ENCODE peak calls at places on chromosomes 7 and 10, in four cellular contexts. C is heart right ventricle, L is left ventricle myocardium inferior, W is Caki2. M is an unnamed sample.

GRCh38 chr10:116590590-116591444 is at the start of gene PNLIPRP1:
- DNase-seq in C (no peak), L (no peak), W (no peak), M (no peak)

GRCh38 chr10:69749180-69750010 is 52.3 kb upstream of the COL13A1 start:
- DNase-seq in C (no peak), L (no peak), W (no peak), M (no peak)

GRCh38 chr10:71554671-71555070 is 158.0 kb downstream of the CDH23 start:
- DNase-seq in C (no peak), L (no peak), W (no peak), M (no peak)

GRCh38 chr7:112529486-112529885 is 48.7 kb downstream of the LSMEM1 start:
- DNase-seq in C (no peak), L (no peak), W (no peak), M (no peak)

GRCh38 chr7:96786261-96786997 is 76.8 kb upstream of the SEM1 start:
- DNase-seq in C (peak), L (peak), W (no peak), M (no peak)

GRCh38 chr10:114686013-114686412 is 27.9 kb upstream of the ABLIM1 start:
- DNase-seq in C (no peak), L (no peak), W (no peak), M (no peak)

GRCh38 chr10:71001470-71001869 is 113.1 kb upstream of the PCBD1 start:
- DNase-seq in C (no peak), L (no peak), W (no peak), M (no peak)

GRCh38 chr7:79790863-79791262 is 337.4 kb upstream of the MAGI2 start:
- DNase-seq in C (no peak), L (no peak), W (no peak), M (no peak)

GRCh38 chr10:113709221-113709838 is 29.6 kb downstream of the CASP7 start:
- DNase-seq in C (no peak), L (no peak), W (no peak), M (peak)

GRCh38 chr10:116817178-116817577 is 32.1 kb upstream of the ENO4 start:
- DNase-seq in C (no peak), L (no peak), W (no peak), M (no peak)

GRCh38 chr7:90968871-90969270 is 295.4 kb upstream of the FZD1 start:
- DNase-seq in C (no peak), L (no peak), W (no peak), M (no peak)

GRCh38 chr7:25124485-25125136 is 449 bp downstream of the CYCS start:
- DNase-seq in C (no peak), L (no peak), W (peak), M (no peak)

GRCh38 chr7:149719050-149719899 is 54.1 kb downstream of the ZNF467 start:
- DNase-seq in C (no peak), L (no peak), W (peak), M (peak)

GRCh38 chr10:929965-930364 is 1.5 kb downstream of the LARP4B start:
- DNase-seq in C (no peak), L (no peak), W (no peak), M (no peak)

GRCh38 chr10:74947781-74948401 is 121.5 kb downstream of the KAT6B start:
- DNase-seq in C (no peak), L (no peak), W (no peak), M (no peak)

GRCh38 chr7:30162622-30163124 is 27.9 kb downstream of the MTURN start:
- DNase-seq in C (no peak), L (no peak), W (peak), M (no peak)

GRCh38 chr10:80136134-80136571 is 3.6 kb downstream of the PLAC9 start:
- DNase-seq in C (peak), L (peak), W (no peak), M (no peak)

GRCh38 chr10:78621183-78621789 is 447.5 kb upstream of the ZMIZ1 start:
- DNase-seq in C (no peak), L (no peak), W (peak), M (no peak)

GRCh38 chr7:130492519-130493274 is 812 bp downstream of the MEST start:
- DNase-seq in C (no peak), L (no peak), W (no peak), M (no peak)

GRCh38 chr7:37921340-37921805 is 933 bp downstream of the EPDR1 start:
- DNase-seq in C (no peak), L (peak), W (peak), M (no peak)

GRCh38 chr10:22252801-22253577 is 35.2 kb upstream of the EBLN1 start:
- DNase-seq in C (peak), L (peak), W (no peak), M (no peak)

GRCh38 chr7:44307301-44307900 is 18.0 kb downstream of the CAMK2B start:
- DNase-seq in C (no peak), L (no peak), W (peak), M (peak)

GRCh38 chr10:21055339-21056135 is 158.4 kb upstream of the NEBL start:
- DNase-seq in C (no peak), L (no peak), W (no peak), M (no peak)

GRCh38 chr7:106566174-106566573 is 94.8 kb downstream of the CCDC71L start:
- DNase-seq in C (no peak), L (no peak), W (no peak), M (no peak)

GRCh38 chr10:46018453-46019169 is 11.8 kb downstream of the NCOA4 start:
- DNase-seq in C (no peak), L (no peak), W (no peak), M (no peak)

GRCh38 chr10:101060036-101060950 is 1.5 kb upstream of the KAZALD1 start:
- DNase-seq in C (peak), L (peak), W (peak), M (no peak)

GRCh38 chr7:103009466-103010219 is 65.0 kb downstream of the FBXL13 start:
- DNase-seq in C (no peak), L (no peak), W (no peak), M (no peak)

GRCh38 chr7:124652237-124652636 is 113.4 kb downstream of the GPR37 start:
- DNase-seq in C (no peak), L (no peak), W (no peak), M (no peak)

GRCh38 chr7:111730476-111731300 is 168.4 kb upstream of the IMMP2L start:
- DNase-seq in C (no peak), L (no peak), W (no peak), M (no peak)

M was measured in kidney epithelial cell.